ENCODE peak calls at places on chromosomes 4 and X, in nine cellular contexts. H is tibial artery; R is CD4-positive, alpha-beta T cell; L is pancreas; O is AG04450; G is WERI-Rb-1; J is MM.1S; E is neural progenitor cell; K is body of pancreas. U is an unnamed sample.
A peak's percentile ranks its signal among the peaks of the same experiment; 100 is the strongest.

GRCh38 chr4:106114284-106114683 is 201.7 kb downstream of the TBCK start:
- DNase-seq in H (no peak), R (no peak), L (no peak), O (no peak), G (no peak), J (no peak), E (no peak), K (no peak), U (no peak)

GRCh38 chr4:94126669-94127068 is 81.0 kb upstream of the SMARCAD1 start:
- DNase-seq in H (no peak), R (no peak), L (no peak), O (no peak), G (no peak), J (peak; percentile 33), E (peak; percentile 21), K (no peak), U (no peak)

GRCh38 chr4:8862800-8863758 is 8.6 kb downstream of the HMX1 start:
- DNase-seq in H (no peak), R (no peak), L (no peak), O (no peak), G (no peak), J (no peak), E (peak; percentile 33), K (peak; percentile 10), U (no peak)

GRCh38 chr4:150462743-150463142 is 119.2 kb upstream of the MAB21L2 start:
- DNase-seq in H (no peak), R (no peak), L (no peak), O (no peak), G (no peak), J (no peak), E (no peak), K (no peak), U (no peak)

GRCh38 chrX:11531226-11531625 is 134.5 kb downstream of the ARHGAP6 start:
- DNase-seq in H (no peak), R (no peak), L (no peak), O (no peak), G (no peak), J (peak; percentile 8), E (no peak), K (no peak), U (no peak)

GRCh38 chr4:105191621-105192210 is 45.0 kb downstream of the TET2 start:
- DNase-seq in H (no peak), R (no peak), L (no peak), O (no peak), G (peak; percentile 60), J (no peak), E (no peak), K (no peak), U (no peak)

GRCh38 chr4:124334119-124334518 is 378.4 kb downstream of the ANKRD50 start:
- DNase-seq in H (no peak), R (no peak), L (peak; percentile 18), O (peak; percentile 66), G (peak; percentile 46), J (peak; percentile 57), E (peak; percentile 69), K (peak; percentile 35), U (no peak)

GRCh38 chrX:82134378-82134777 is 932.5 kb downstream of the SH3BGRL start:
- DNase-seq in H (no peak), R (no peak), L (no peak), O (no peak), G (no peak), J (peak; percentile 18), E (no peak), K (no peak), U (no peak)

GRCh38 chrX:136779346-136779781 is 1.4 kb downstream of the ARHGEF6 start:
- DNase-seq in H (no peak), R (no peak), L (no peak), O (no peak), G (no peak), J (peak; percentile 32), E (no peak), K (no peak), U (no peak)

GRCh38 chr4:11480683-11481082 is 52.0 kb upstream of the HS3ST1 start:
- DNase-seq in H (peak; percentile 68), R (no peak), L (peak; percentile 35), O (no peak), G (no peak), J (peak; percentile 65), E (no peak), K (peak; percentile 9), U (peak; percentile 66)

GRCh38 chrX:101252634-101253033 is 33.0 kb downstream of the DRP2 start:
- DNase-seq in H (no peak), R (no peak), L (no peak), O (no peak), G (no peak), J (no peak), E (no peak), K (no peak), U (no peak)

GRCh38 chr4:119284876-119285611 is 36.9 kb downstream of the FABP2 start:
- DNase-seq in H (no peak), R (no peak), L (no peak), O (no peak), G (no peak), J (peak; percentile 67), E (no peak), K (no peak), U (no peak)
- TF ChIP-seq CTCF in H (peak; percentile 25), R (no peak), L (no peak), O (peak; percentile 6), G (no peak), J (no peak), E (no peak), K (no peak), U (peak; percentile 46)

GRCh38 chr4:1055721-1056590 is 44.5 kb downstream of the FGFRL1 start:
- DNase-seq in H (peak; percentile 48), R (peak; percentile 78), L (no peak), O (no peak), G (peak; percentile 87), J (no peak), E (peak; percentile 71), K (peak; percentile 23), U (no peak)
- H3K27ac ChIP-seq in H (no peak overlapping the region), R (peak overlapping the region; percentile 8), L (no peak overlapping the region), O (no peak overlapping the region), G (no peak overlapping the region), J (no peak overlapping the region), E (no peak overlapping the region), K (no peak overlapping the region), U (no peak overlapping the region)

DNA sequence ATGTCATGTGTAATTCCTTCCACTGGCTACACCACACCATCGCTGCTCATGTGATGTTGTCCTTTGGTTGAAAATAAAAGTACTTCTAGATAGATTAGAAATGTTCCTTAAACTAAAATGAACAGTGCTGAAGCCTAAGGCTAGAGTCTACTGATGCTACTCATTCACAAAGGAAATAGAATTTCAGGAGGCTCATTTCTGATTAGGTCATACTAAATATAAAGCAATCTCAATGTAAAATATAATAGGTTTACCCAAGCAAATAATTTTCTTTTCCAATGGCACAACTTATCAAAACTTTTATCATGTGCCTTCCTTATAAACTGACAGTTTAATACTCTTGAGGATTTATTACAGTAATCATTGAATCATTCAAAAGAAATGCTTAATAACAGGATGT is 130.9 kb upstream of the DKK2 start:
- DNase-seq in H (no peak), R (no peak), L (no peak), O (no peak), G (no peak), J (no peak), E (no peak), K (no peak), U (no peak)
- TF ChIP-seq CTCF in H (no peak), R (no peak), L (no peak), O (no peak), G (no peak), J (no peak), E (no peak), K (no peak), U (no peak)

GRCh38 chr4:146981651-146982050 is 36.0 kb upstream of the TTC29 start:
- DNase-seq in H (no peak), R (no peak), L (no peak), O (no peak), G (no peak), J (no peak), E (peak; percentile 84), K (no peak), U (no peak)
- H3K27ac ChIP-seq in H (no peak overlapping the region), R (no peak overlapping the region), L (no peak overlapping the region), O (no peak overlapping the region), G (no peak overlapping the region), J (no peak overlapping the region), E (peak overlapping the region; percentile 85), K (no peak overlapping the region), U (no peak overlapping the region)

GRCh38 chr4:7863911-7864681 is 75.6 kb downstream of the AFAP1 start:
- DNase-seq in H (no peak), R (no peak), L (no peak), O (no peak), G (no peak), J (no peak), E (peak; percentile 23), K (no peak), U (no peak)

GRCh38 chr4:7860600-7861158 is 79.0 kb downstream of the AFAP1 start:
- DNase-seq in H (no peak), R (no peak), L (no peak), O (no peak), G (no peak), J (no peak), E (no peak), K (no peak), U (no peak)

GRCh38 chr4:7859350-7859749 is 80.3 kb downstream of the AFAP1 start:
- DNase-seq in H (no peak), R (no peak), L (no peak), O (no peak), G (no peak), J (no peak), E (no peak), K (no peak), U (no peak)

GRCh38 chr4:7862561-7863200 is 77.0 kb downstream of the AFAP1 start:
- DNase-seq in H (no peak), R (no peak), L (no peak), O (no peak), G (no peak), J (no peak), E (peak; percentile 56), K (no peak), U (no peak)

GRCh38 chr4:7861440-7861881 is 78.2 kb downstream of the AFAP1 start:
- DNase-seq in H (no peak), R (no peak), L (no peak), O (peak; percentile 92), G (no peak), J (no peak), E (peak; percentile 49), K (no peak), U (no peak)
- TF ChIP-seq CTCF in H (no peak), R (no peak), L (no peak), O (peak; percentile 26), G (no peak), J (no peak), E (no peak), K (no peak), U (no peak)